ENCODE peak calls at places on chromosomes 11 and 22, in ten cellular contexts. One of them, this sample, is unnamed.

GRCh38 chr11:64233913-64234839 is at the start of gene VEGFB:
- DNase-seq in fibroblast of lung: peak; percentile 34
- DNase-seq in IMR-90: peak; percentile 26
- DNase-seq in uterus: peak; percentile 80
- DNase-seq in CD8-positive, alpha-beta T cell: peak; percentile 62
- DNase-seq in upper lobe of left lung: peak; percentile 84
- DNase-seq in transverse colon: peak; percentile 86
- DNase-seq in mammary epithelial cell: peak; percentile 25
- DNase-seq in osteoblast: peak; percentile 94
- DNase-seq in OCI-LY7: peak; percentile 67
- DNase-seq in this sample: peak; percentile 93

GRCh38 chr11:36309779-36310178 is 13.7 kb downstream of the PRR5L start:
- DNase-seq in fibroblast of lung: no peak
- DNase-seq in IMR-90: peak; percentile 10
- DNase-seq in uterus: no peak
- DNase-seq in CD8-positive, alpha-beta T cell: no peak
- DNase-seq in upper lobe of left lung: no peak
- DNase-seq in transverse colon: no peak
- DNase-seq in mammary epithelial cell: no peak
- DNase-seq in osteoblast: no peak
- DNase-seq in OCI-LY7: no peak
- DNase-seq in this sample: peak; percentile 79

GRCh38 chr22:39308614-39309363 is 10.6 kb downstream of the RPL3 start:
- DNase-seq in fibroblast of lung: peak; percentile 98
- DNase-seq in IMR-90: peak; percentile 96
- DNase-seq in uterus: peak; percentile 78
- DNase-seq in CD8-positive, alpha-beta T cell: no peak
- DNase-seq in upper lobe of left lung: peak; percentile 73
- DNase-seq in transverse colon: peak; percentile 46
- DNase-seq in mammary epithelial cell: peak; percentile 89
- DNase-seq in osteoblast: peak; percentile 96
- DNase-seq in OCI-LY7: no peak
- DNase-seq in this sample: no peak

GRCh38 chr11:113506893-113507292 is 31.7 kb upstream of the DRD2 start:
- DNase-seq in fibroblast of lung: no peak
- DNase-seq in IMR-90: no peak
- DNase-seq in uterus: no peak
- DNase-seq in CD8-positive, alpha-beta T cell: no peak
- DNase-seq in upper lobe of left lung: no peak
- DNase-seq in transverse colon: no peak
- DNase-seq in mammary epithelial cell: peak; percentile 9
- DNase-seq in osteoblast: no peak
- DNase-seq in OCI-LY7: no peak
- DNase-seq in this sample: peak; percentile 70

GRCh38 chr11:11243790-11244469 is 109.1 kb downstream of the CSNK2A3 start:
- DNase-seq in fibroblast of lung: no peak
- DNase-seq in IMR-90: no peak
- DNase-seq in uterus: peak; percentile 66
- DNase-seq in CD8-positive, alpha-beta T cell: no peak
- DNase-seq in upper lobe of left lung: no peak
- DNase-seq in transverse colon: no peak
- DNase-seq in mammary epithelial cell: peak; percentile 30
- DNase-seq in osteoblast: no peak
- DNase-seq in OCI-LY7: peak; percentile 87
- DNase-seq in this sample: no peak

GRCh38 chr22:33921576-33922181 is 1.4 kb upstream of the LARGE1 start:
- DNase-seq in fibroblast of lung: peak; percentile 61
- DNase-seq in IMR-90: peak; percentile 60
- DNase-seq in uterus: peak; percentile 76
- DNase-seq in CD8-positive, alpha-beta T cell: no peak
- DNase-seq in upper lobe of left lung: peak; percentile 63
- DNase-seq in transverse colon: peak; percentile 59
- DNase-seq in mammary epithelial cell: peak; percentile 67
- DNase-seq in osteoblast: peak; percentile 93
- DNase-seq in OCI-LY7: peak; percentile 75
- DNase-seq in this sample: peak; percentile 92

GRCh38 chr11:18322818-18323570 is 627 bp downstream of the GTF2H1 start:
- DNase-seq in fibroblast of lung: no peak
- DNase-seq in IMR-90: no peak
- DNase-seq in uterus: no peak
- DNase-seq in CD8-positive, alpha-beta T cell: no peak
- DNase-seq in upper lobe of left lung: no peak
- DNase-seq in transverse colon: no peak
- DNase-seq in mammary epithelial cell: no peak
- DNase-seq in osteoblast: no peak
- DNase-seq in OCI-LY7: no peak
- DNase-seq in this sample: no peak

GRCh38 chr11:134207538-134208239 is 16.1 kb downstream of the NCAPD3 start:
- DNase-seq in fibroblast of lung: peak; percentile 21
- DNase-seq in IMR-90: no peak
- DNase-seq in uterus: peak; percentile 35
- DNase-seq in CD8-positive, alpha-beta T cell: peak; percentile 69
- DNase-seq in upper lobe of left lung: peak; percentile 36
- DNase-seq in transverse colon: peak; percentile 47
- DNase-seq in mammary epithelial cell: no peak
- DNase-seq in osteoblast: no peak
- DNase-seq in OCI-LY7: peak; percentile 46
- DNase-seq in this sample: no peak

GRCh38 chr11:14894657-14895598 is 2.9 kb upstream of the CYP2R1 start:
- DNase-seq in fibroblast of lung: peak; percentile 93
- DNase-seq in IMR-90: peak; percentile 52
- DNase-seq in uterus: no peak
- DNase-seq in CD8-positive, alpha-beta T cell: no peak
- DNase-seq in upper lobe of left lung: peak; percentile 81
- DNase-seq in transverse colon: peak; percentile 38
- DNase-seq in mammary epithelial cell: no peak
- DNase-seq in osteoblast: peak; percentile 36
- DNase-seq in OCI-LY7: peak; percentile 66
- DNase-seq in this sample: no peak

GRCh38 chr11:14892577-14892976 is 546 bp upstream of the CYP2R1 start:
- DNase-seq in fibroblast of lung: no peak
- DNase-seq in IMR-90: no peak
- DNase-seq in uterus: no peak
- DNase-seq in CD8-positive, alpha-beta T cell: no peak
- DNase-seq in upper lobe of left lung: no peak
- DNase-seq in transverse colon: no peak
- DNase-seq in mammary epithelial cell: no peak
- DNase-seq in osteoblast: no peak
- DNase-seq in OCI-LY7: no peak
- DNase-seq in this sample: no peak

GRCh38 chr11:14892036-14892556 is at the start of gene CYP2R1:
- DNase-seq in fibroblast of lung: peak; percentile 97
- DNase-seq in IMR-90: peak; percentile 95
- DNase-seq in uterus: peak; percentile 93
- DNase-seq in CD8-positive, alpha-beta T cell: peak; percentile 89
- DNase-seq in upper lobe of left lung: peak; percentile 98
- DNase-seq in transverse colon: peak; percentile 98
- DNase-seq in mammary epithelial cell: peak; percentile 97
- DNase-seq in osteoblast: peak; percentile 98
- DNase-seq in OCI-LY7: peak; percentile 97
- DNase-seq in this sample: peak; percentile 98

GRCh38 chr11:14886509-14886908 is 5.5 kb downstream of the CYP2R1 start:
- DNase-seq in fibroblast of lung: no peak
- DNase-seq in IMR-90: no peak
- DNase-seq in uterus: no peak
- DNase-seq in CD8-positive, alpha-beta T cell: no peak
- DNase-seq in upper lobe of left lung: no peak
- DNase-seq in transverse colon: no peak
- DNase-seq in mammary epithelial cell: no peak
- DNase-seq in osteoblast: no peak
- DNase-seq in OCI-LY7: no peak
- DNase-seq in this sample: no peak

DNA sequence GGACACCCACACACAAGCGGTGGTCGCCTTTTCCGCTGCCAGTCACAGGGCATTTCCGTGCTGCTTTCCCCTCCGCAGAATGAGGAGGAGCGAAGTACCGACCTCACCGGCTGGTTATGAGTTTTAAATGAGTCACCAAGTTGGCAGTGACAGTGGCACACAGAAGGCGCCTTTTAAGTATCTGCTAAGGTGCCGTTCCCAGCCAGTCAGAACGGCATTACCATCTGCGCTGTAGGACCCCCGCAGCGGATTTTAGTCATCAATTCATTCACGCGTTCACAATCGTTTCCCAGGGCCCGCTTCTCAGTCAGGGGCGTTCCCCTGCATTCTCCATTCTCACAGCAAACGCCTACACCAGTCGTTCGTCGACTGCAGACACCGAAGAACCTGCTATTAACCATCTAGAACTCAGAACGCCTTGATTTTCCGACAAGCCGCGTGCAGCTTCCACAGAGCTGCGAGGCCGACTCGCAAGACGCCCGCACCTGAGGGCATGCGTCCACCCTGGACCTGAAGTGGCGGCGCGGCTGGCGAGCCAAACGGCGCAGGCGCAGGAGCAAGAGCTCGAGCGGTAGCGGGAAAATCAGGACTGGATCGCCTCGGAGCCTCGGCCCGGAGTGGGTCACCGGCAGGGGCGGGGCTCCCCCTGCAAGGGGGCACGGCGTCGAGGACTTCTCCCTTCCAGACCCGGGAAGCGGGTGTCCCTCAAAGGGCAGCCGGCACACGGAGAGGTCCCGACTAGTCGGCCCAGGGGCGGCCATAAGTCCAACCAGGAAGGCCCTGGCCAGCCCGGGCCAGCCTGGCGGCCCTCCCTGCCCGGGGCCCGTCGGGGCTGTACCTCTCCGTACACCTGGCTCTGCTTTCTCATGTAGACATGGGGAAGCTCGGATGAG is 642 bp downstream of the CYP2R1 start:
- DNase-seq in fibroblast of lung: peak; percentile 89
- DNase-seq in IMR-90: peak; percentile 82
- DNase-seq in uterus: peak; percentile 86
- DNase-seq in CD8-positive, alpha-beta T cell: peak; percentile 93
- DNase-seq in upper lobe of left lung: peak; percentile 91
- DNase-seq in transverse colon: peak; percentile 94
- DNase-seq in mammary epithelial cell: peak; percentile 88
- DNase-seq in osteoblast: peak; percentile 93
- DNase-seq in OCI-LY7: peak; percentile 92
- DNase-seq in this sample: peak; percentile 94
- H3K4me1 ChIP-seq in fibroblast of lung: no peaks in the 10 kb centered on the region
- H3K4me1 ChIP-seq in IMR-90: peaks cover 3% of the 10 kb centered on the region
- H3K4me1 ChIP-seq in uterus: no peaks in the 10 kb centered on the region
- H3K4me1 ChIP-seq in CD8-positive, alpha-beta T cell: peaks cover 10% of the 10 kb centered on the region
- H3K4me1 ChIP-seq in upper lobe of left lung: peaks cover 9% of the 10 kb centered on the region
- H3K4me1 ChIP-seq in transverse colon: peaks cover 46% of the 10 kb centered on the region
- H3K4me1 ChIP-seq in mammary epithelial cell: no peaks in the 10 kb centered on the region
- H3K4me1 ChIP-seq in osteoblast: peaks cover 6% of the 10 kb centered on the region
- H3K4me1 ChIP-seq in OCI-LY7: peaks cover 28% of the 10 kb centered on the region
- H3K4me1 ChIP-seq in this sample: peaks cover 22% of the 10 kb centered on the region

GRCh38 chr11:68857037-68857586 is 15.4 kb upstream of the CPT1A start:
- DNase-seq in fibroblast of lung: no peak
- DNase-seq in IMR-90: no peak
- DNase-seq in uterus: no peak
- DNase-seq in CD8-positive, alpha-beta T cell: no peak
- DNase-seq in upper lobe of left lung: no peak
- DNase-seq in transverse colon: no peak
- DNase-seq in mammary epithelial cell: no peak
- DNase-seq in osteoblast: no peak
- DNase-seq in OCI-LY7: no peak
- DNase-seq in this sample: no peak
- TF ChIP-seq CTCF in fibroblast of lung: no peak
- TF ChIP-seq CTCF in IMR-90: no peak
- TF ChIP-seq CTCF in uterus: no peak
- TF ChIP-seq CTCF in CD8-positive, alpha-beta T cell: no peak
- TF ChIP-seq CTCF in upper lobe of left lung: no peak
- TF ChIP-seq CTCF in transverse colon: no peak
- TF ChIP-seq CTCF in mammary epithelial cell: no peak
- TF ChIP-seq CTCF in osteoblast: no peak
- TF ChIP-seq CTCF in OCI-LY7: no peak
- TF ChIP-seq CTCF in this sample: no peak

DNA sequence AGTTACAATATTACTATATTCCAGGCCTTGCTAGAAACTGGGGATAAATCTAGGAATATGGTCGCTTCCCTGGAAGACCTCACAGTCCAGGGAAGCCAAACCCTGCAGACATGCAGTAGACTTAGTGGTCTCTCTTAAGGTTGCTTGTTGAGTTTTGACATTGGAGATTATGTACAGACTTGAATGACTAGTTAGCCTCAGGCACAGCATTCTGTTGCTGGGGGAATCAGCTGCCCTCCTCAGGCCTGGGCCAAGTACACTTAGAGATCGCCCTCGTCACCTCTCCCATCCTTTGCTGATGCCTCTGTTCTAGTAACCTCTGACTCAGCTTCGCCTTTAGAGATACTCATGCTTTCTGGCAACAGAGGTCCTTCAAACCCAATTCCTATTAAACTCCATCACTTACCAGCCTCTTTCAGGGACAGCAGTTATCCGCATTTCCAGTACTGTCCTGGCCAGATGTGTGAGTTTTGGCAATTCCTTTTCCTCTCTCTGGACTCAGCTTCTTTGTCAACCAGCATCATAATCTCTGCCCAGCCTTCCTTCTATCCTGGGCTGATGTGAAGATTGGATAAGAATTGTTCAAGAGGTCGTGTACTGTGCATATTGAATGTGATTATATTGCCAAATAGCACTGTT is 794 bp upstream of the ANAPC15 start:
- DNase-seq in fibroblast of lung: no peak
- DNase-seq in IMR-90: peak; percentile 52
- DNase-seq in uterus: no peak
- DNase-seq in CD8-positive, alpha-beta T cell: no peak
- DNase-seq in upper lobe of left lung: no peak
- DNase-seq in transverse colon: no peak
- DNase-seq in mammary epithelial cell: peak; percentile 41
- DNase-seq in osteoblast: peak; percentile 84
- DNase-seq in OCI-LY7: no peak
- DNase-seq in this sample: no peak
- H3K4me1 ChIP-seq in fibroblast of lung: peaks cover 8% of the 10 kb centered on the region
- H3K4me1 ChIP-seq in IMR-90: peaks cover 6% of the 10 kb centered on the region
- H3K4me1 ChIP-seq in uterus: peaks cover 5% of the 10 kb centered on the region
- H3K4me1 ChIP-seq in CD8-positive, alpha-beta T cell: peaks cover 16% of the 10 kb centered on the region
- H3K4me1 ChIP-seq in upper lobe of left lung: peaks cover 12% of the 10 kb centered on the region
- H3K4me1 ChIP-seq in transverse colon: peaks cover 17% of the 10 kb centered on the region
- H3K4me1 ChIP-seq in mammary epithelial cell: peaks cover 38% of the 10 kb centered on the region
- H3K4me1 ChIP-seq in osteoblast: peaks cover 33% of the 10 kb centered on the region
- H3K4me1 ChIP-seq in OCI-LY7: peaks cover 19% of the 10 kb centered on the region
- H3K4me1 ChIP-seq in this sample: peaks cover 17% of the 10 kb centered on the region

GRCh38 chr22:21047730-21048129 is 2.0 kb downstream of the LRRC74B start:
- DNase-seq in fibroblast of lung: no peak
- DNase-seq in IMR-90: no peak
- DNase-seq in uterus: peak; percentile 11
- DNase-seq in CD8-positive, alpha-beta T cell: no peak
- DNase-seq in upper lobe of left lung: no peak
- DNase-seq in transverse colon: no peak
- DNase-seq in mammary epithelial cell: no peak
- DNase-seq in osteoblast: no peak
- DNase-seq in OCI-LY7: no peak
- DNase-seq in this sample: no peak

GRCh38 chr22:21044931-21045584 is 688 bp upstream of the LRRC74B start:
- DNase-seq in fibroblast of lung: peak; percentile 57
- DNase-seq in IMR-90: peak; percentile 65
- DNase-seq in uterus: no peak
- DNase-seq in CD8-positive, alpha-beta T cell: no peak
- DNase-seq in upper lobe of left lung: no peak
- DNase-seq in transverse colon: no peak
- DNase-seq in mammary epithelial cell: peak; percentile 25
- DNase-seq in osteoblast: peak; percentile 90
- DNase-seq in OCI-LY7: no peak
- DNase-seq in this sample: no peak

GRCh38 chr22:21045585-21046294 is at the start of gene LRRC74B:
- DNase-seq in fibroblast of lung: peak; percentile 89
- DNase-seq in IMR-90: peak; percentile 87
- DNase-seq in uterus: peak; percentile 92
- DNase-seq in CD8-positive, alpha-beta T cell: peak; percentile 64
- DNase-seq in upper lobe of left lung: peak; percentile 86
- DNase-seq in transverse colon: peak; percentile 88
- DNase-seq in mammary epithelial cell: peak; percentile 87
- DNase-seq in osteoblast: peak; percentile 99
- DNase-seq in OCI-LY7: peak; percentile 64
- DNase-seq in this sample: peak; percentile 96

GRCh38 chr22:21043856-21044535 is 1.8 kb upstream of the LRRC74B start:
- DNase-seq in fibroblast of lung: no peak
- DNase-seq in IMR-90: no peak
- DNase-seq in uterus: no peak
- DNase-seq in CD8-positive, alpha-beta T cell: no peak
- DNase-seq in upper lobe of left lung: no peak
- DNase-seq in transverse colon: no peak
- DNase-seq in mammary epithelial cell: peak; percentile 5
- DNase-seq in osteoblast: peak; percentile 63
- DNase-seq in OCI-LY7: no peak
- DNase-seq in this sample: no peak

DNA sequence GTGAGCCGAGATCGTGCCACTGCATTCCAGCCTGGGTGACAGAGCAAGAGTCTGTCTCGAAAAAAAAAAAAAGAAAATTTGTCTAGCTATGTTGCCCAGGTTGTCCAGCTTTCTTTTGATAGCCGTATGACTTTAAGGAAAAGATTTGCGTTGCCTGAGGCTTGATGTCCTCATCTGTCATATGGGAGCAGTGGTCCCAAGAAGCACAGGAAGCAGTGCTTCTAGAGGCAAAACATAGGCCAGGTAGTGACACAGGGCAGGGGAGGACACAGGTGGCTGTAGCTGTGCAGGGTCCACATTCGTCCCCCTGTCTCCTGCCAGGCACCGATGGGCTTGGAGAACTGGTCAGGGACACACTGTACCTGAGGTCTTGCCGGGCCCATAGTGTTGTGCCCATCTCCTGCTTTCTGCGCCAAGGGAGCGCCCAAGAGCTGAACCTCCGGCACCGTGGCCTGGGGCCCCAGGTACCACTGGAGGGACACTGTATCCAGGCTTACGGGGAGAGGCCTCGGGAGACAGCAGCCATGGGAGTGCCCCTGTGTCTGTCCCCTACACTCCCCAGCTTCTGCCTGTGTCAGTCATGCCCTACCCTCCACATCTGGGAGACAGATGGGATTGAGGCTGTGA is 1.4 kb downstream of the LRRC74B start:
- DNase-seq in fibroblast of lung: no peak
- DNase-seq in IMR-90: no peak
- DNase-seq in uterus: no peak
- DNase-seq in CD8-positive, alpha-beta T cell: no peak
- DNase-seq in upper lobe of left lung: no peak
- DNase-seq in transverse colon: no peak
- DNase-seq in mammary epithelial cell: no peak
- DNase-seq in osteoblast: no peak
- DNase-seq in OCI-LY7: no peak
- DNase-seq in this sample: no peak
- TF ChIP-seq CTCF in fibroblast of lung: no peak
- TF ChIP-seq CTCF in IMR-90: no peak
- TF ChIP-seq CTCF in uterus: no peak
- TF ChIP-seq CTCF in CD8-positive, alpha-beta T cell: no peak
- TF ChIP-seq CTCF in upper lobe of left lung: no peak
- TF ChIP-seq CTCF in transverse colon: no peak
- TF ChIP-seq CTCF in mammary epithelial cell: no peak
- TF ChIP-seq CTCF in osteoblast: no peak
- TF ChIP-seq CTCF in OCI-LY7: no peak
- TF ChIP-seq CTCF in this sample: no peak

This sample was measured in esophagus muscularis mucosa.